ENCODE peak calls at places on chromosomes 7 and 10, in six cellular contexts. N is cardiac muscle cell, R is WERI-Rb-1, X is PC-3, I is GM23338, U is neuronal stem cell. V is an unnamed sample.
A peak's percentile ranks its signal among the peaks of the same experiment; 100 is the strongest.

GRCh38 chr10:1183746-1184145 is 127.6 kb downstream of the WDR37 start:
- DNase-seq in R (no peak), X (no peak), U (no peak), N (no peak), I (no peak), V (no peak)

GRCh38 chr7:151756076-151756731 is 120.7 kb downstream of the PRKAG2 start:
- DNase-seq in I (no peak), R (no peak), N (no peak), X (peak; percentile 48), U (no peak), V (no peak)

GRCh38 chr7:16395121-16395520 is 26.2 kb downstream of the CRPPA start:
- DNase-seq in R (no peak), U (no peak), X (no peak), I (no peak), N (no peak), V (no peak)

GRCh38 chr10:34018129-34018528 is 683.7 kb upstream of the NRP1 start:
- DNase-seq in X (peak; percentile 64), N (no peak), R (no peak), I (no peak), U (no peak), V (no peak)

GRCh38 chr10:62916157-62916603 is 100.0 kb upstream of the EGR2 start:
- DNase-seq in U (no peak), I (no peak), X (peak; percentile 99), N (no peak), R (no peak), V (no peak)

GRCh38 chr10:71597821-71598498 is 121.6 kb downstream of the C10orf105 start:
- DNase-seq in I (no peak), U (no peak), R (no peak), X (no peak), N (no peak), V (no peak)

GRCh38 chr7:85239114-85239513 is 52.3 kb upstream of the SEMA3D start:
- DNase-seq in X (no peak), N (no peak), I (no peak), U (no peak), R (no peak), V (no peak)

GRCh38 chr10:131355116-131355515 is 43.6 kb upstream of the TCERG1L start:
- DNase-seq in X (no peak), U (no peak), I (no peak), R (no peak), N (no peak), V (no peak)

GRCh38 chr10:110661292-110661691 is 17.2 kb downstream of the RBM20 start:
- DNase-seq in R (no peak), I (no peak), X (no peak), N (no peak), U (no peak), V (no peak)

GRCh38 chr7:19404912-19405329 is 259.7 kb upstream of the FERD3L start:
- DNase-seq in R (no peak), N (peak; percentile 40), U (no peak), X (peak; percentile 96), I (peak; percentile 51), V (peak; percentile 43)

GRCh38 chr10:103969436-103969835 is 2.5 kb downstream of the SLK start:
- DNase-seq in R (no peak), X (no peak), I (no peak), U (no peak), N (no peak), V (no peak)

GRCh38 chr10:46079831-46080585 is 33.9 kb upstream of the MSMB start:
- DNase-seq in I (no peak), N (no peak), U (no peak), X (no peak), R (no peak), V (no peak)

GRCh38 chr7:1705339-1705738 is 35.3 kb downstream of the ELFN1 start:
- DNase-seq in I (no peak), N (no peak), R (peak; percentile 4), U (no peak), X (no peak), V (no peak)

GRCh38 chr10:48417374-48417773 is 110.9 kb downstream of the MAPK8 start:
- DNase-seq in N (no peak), I (no peak), X (no peak), U (no peak), R (no peak), V (no peak)

GRCh38 chr10:110076559-110077318 is 69.0 kb downstream of the ADD3 start:
- DNase-seq in X (peak; percentile 65), R (no peak), N (no peak), I (no peak), U (no peak), V (no peak)

GRCh38 chr7:18019562-18019961 is 8.1 kb downstream of the PRPS1L1 start:
- DNase-seq in X (peak; percentile 77), R (no peak), I (no peak), U (no peak), N (no peak), V (no peak)

GRCh38 chr7:157508477-157508881 is 171.7 kb downstream of the DNAJB6 start:
- DNase-seq in N (no peak), X (no peak), R (no peak), U (no peak), I (no peak), V (no peak)

GRCh38 chr7:41889472-41889871 is 186.6 kb upstream of the INHBA start:
- DNase-seq in R (no peak), N (peak; percentile 20), I (no peak), X (no peak), U (no peak), V (no peak)

GRCh38 chr7:92808006-92808405 is 28.4 kb downstream of the CDK6 start:
- DNase-seq in X (no peak), N (no peak), U (no peak), R (no peak), I (no peak), V (no peak)

GRCh38 chr10:19815478-19816419 is 483 bp upstream of the PLXDC2 start:
- DNase-seq in N (peak; percentile 89), X (no peak), R (peak; percentile 58), I (peak; percentile 91), U (peak; percentile 76), V (no peak)

GRCh38 chr7:155486783-155487508 is 29.0 kb downstream of the EN2 start:
- DNase-seq in R (no peak), U (no peak), I (no peak), N (no peak), X (no peak), V (no peak)

GRCh38 chr7:155487509-155488482 is 29.9 kb downstream of the EN2 start:
- DNase-seq in N (no peak), X (no peak), I (no peak), U (no peak), R (no peak), V (no peak)

GRCh38 chr7:155489862-155490696 is 32.1 kb downstream of the EN2 start:
- DNase-seq in X (no peak), I (peak; percentile 56), U (no peak), N (no peak), R (no peak), V (no peak)

GRCh38 chr7:155489158-155489840 is 31.4 kb downstream of the EN2 start:
- DNase-seq in R (no peak), N (no peak), U (no peak), X (no peak), I (no peak), V (no peak)

DNA sequence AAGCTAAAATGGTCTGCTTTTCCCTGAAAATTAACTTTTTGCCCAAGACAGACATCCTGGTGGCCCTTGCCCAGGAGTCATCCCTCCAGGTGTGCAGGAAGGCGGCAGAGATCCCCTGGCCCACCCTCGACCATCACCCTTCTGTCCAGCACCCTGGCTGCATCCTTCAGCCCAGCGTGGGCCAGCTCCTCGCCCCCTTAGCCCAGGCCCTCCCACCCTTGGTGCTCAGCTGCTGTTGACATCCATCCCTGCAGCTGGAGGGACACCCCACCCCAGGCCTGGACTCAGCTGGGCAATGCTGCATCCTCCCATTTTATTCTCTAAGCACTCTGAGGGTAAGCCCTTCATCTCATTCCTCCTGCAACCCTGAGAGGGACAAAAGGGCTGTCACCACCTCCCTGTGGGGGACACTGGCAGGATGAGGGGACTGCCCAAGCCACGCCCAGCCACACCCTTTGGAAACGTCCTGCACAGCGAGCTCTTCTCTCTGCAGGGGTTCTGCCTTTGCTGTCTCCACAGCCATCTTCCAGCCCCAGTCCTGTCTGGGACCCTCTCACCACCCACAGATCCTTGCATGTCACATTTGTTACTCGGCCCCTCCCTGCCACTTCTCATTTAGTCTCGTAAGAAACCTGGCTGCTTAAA is 30.7 kb downstream of the EN2 start:
- DNase-seq in X (no peak), R (no peak), N (no peak), U (no peak), I (no peak), V (no peak)
- H3K27me3 ChIP-seq in X (peaks cover 59% of the 10 kb centered on the region), R (no peaks in the 10 kb centered on the region), N (peaks cover 100% of the 10 kb centered on the region), U (peaks cover 22% of the 10 kb centered on the region), I (peaks cover 62% of the 10 kb centered on the region), V (peaks cover 90% of the 10 kb centered on the region)

DNA sequence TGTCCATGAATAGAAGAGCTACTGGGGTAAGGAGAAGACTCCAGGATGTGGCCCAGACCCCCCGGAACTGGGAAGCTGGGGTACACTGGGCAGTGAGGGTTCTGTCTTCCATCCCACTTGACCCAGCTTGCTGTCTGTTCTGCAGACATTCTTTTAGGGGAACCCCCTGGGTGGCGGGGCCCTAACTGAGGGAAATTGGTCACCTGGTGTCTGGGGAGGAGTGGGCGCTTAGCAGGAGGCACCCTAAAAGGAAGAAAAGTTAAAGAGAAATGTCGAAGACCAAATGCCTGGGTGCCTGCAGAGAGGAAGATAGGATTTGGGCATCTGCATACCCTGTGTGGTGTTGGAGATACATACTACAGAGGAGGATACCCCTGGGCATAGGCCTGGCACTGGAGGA is 1.0 kb downstream of the AP1S1 start:
- DNase-seq in R (no peak), U (no peak), X (no peak), I (peak; percentile 18), N (no peak), V (no peak)
- H3K4me3 ChIP-seq in R (peak overlapping the region; percentile 47), U (peak overlapping the region; percentile 90), X (peak overlapping the region; percentile 78), I (peak overlapping the region; percentile 79), N (peak overlapping the region; percentile 86), V (peak overlapping the region; percentile 57)

GRCh38 chr10:101122270-101123084 is 8.6 kb upstream of the TLX1 start:
- DNase-seq in R (no peak), I (no peak), N (no peak), U (no peak), X (no peak), V (no peak)

GRCh38 chr10:101124933-101125332 is 6.2 kb upstream of the TLX1 start:
- DNase-seq in R (no peak), X (no peak), U (no peak), I (no peak), N (no peak), V (no peak)

GRCh38 chr10:101121661-101122045 is 9.4 kb upstream of the TLX1 start:
- DNase-seq in U (no peak), X (no peak), I (no peak), N (no peak), R (no peak), V (no peak)

GRCh38 chr10:101123815-101124617 is 7.1 kb upstream of the TLX1 start:
- DNase-seq in R (no peak), N (no peak), I (no peak), U (no peak), X (no peak), V (no peak)

GRCh38 chr10:101123085-101123814 is 7.8 kb upstream of the TLX1 start:
- DNase-seq in R (peak; percentile 74), N (no peak), X (no peak), U (no peak), I (no peak), V (no peak)
- H3K27me3 ChIP-seq in R (no peaks in the 10 kb centered on the region), N (peaks cover 100% of the 10 kb centered on the region), X (peaks cover 9% of the 10 kb centered on the region), U (peaks cover 96% of the 10 kb centered on the region), I (peaks cover 100% of the 10 kb centered on the region), V (peaks cover 97% of the 10 kb centered on the region)

DNA sequence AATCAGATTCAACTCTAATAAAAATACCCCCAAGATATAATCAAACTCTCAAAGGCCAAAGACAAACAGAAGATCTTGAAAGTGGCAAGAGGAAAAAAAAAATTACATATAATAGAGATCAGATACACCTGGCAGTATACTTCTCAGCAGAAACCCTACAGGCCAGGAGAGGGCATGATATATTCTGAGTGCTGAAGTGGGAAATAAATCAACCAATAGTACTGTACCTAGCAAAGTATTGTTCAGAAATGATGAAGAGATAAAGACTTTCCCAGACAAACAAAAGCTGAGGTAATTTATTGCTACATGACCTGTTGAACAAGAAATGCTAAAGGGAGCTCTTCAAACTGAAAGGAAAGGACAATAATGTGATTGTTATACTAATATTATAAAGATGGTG is 291.9 kb downstream of the SH2D4B start:
- DNase-seq in X (no peak), N (no peak), R (no peak), U (no peak), I (no peak), V (no peak)
- H3K4me3 ChIP-seq in X (no peak overlapping the region), N (no peak overlapping the region), R (no peak overlapping the region), U (no peak overlapping the region), I (no peak overlapping the region), V (no peak overlapping the region)

V was measured in NT2/D1.